ENCODE peak calls at places on chromosomes 12 and 14, in six cellular contexts. One of them, this sample, is unnamed.

GRCh38 chr14:98959410-98959809 is 312.6 kb downstream of the BCL11B start:
- DNase-seq in HT1080: no peak
- DNase-seq in kidney: no peak
- DNase-seq in GM04504: no peak
- DNase-seq in heart left ventricle: no peak
- DNase-seq in iris pigment epithelial cell: no peak
- DNase-seq in this sample: no peak

GRCh38 chr12:69052613-69053408 is 119.8 kb upstream of the CPM start:
- DNase-seq in HT1080: peak
- DNase-seq in iris pigment epithelial cell: peak
- DNase-seq in GM04504: peak
- DNase-seq in kidney: no peak
- DNase-seq in heart left ventricle: no peak
- DNase-seq in this sample: no peak

GRCh38 chr12:29212682-29213397 is 63.8 kb downstream of the FAR2 start:
- DNase-seq in kidney: no peak
- DNase-seq in heart left ventricle: no peak
- DNase-seq in HT1080: no peak
- DNase-seq in iris pigment epithelial cell: no peak
- DNase-seq in GM04504: no peak
- DNase-seq in this sample: no peak

GRCh38 chr12:58176296-58176869 is 235.0 kb downstream of the ATP23 start:
- DNase-seq in heart left ventricle: peak
- DNase-seq in GM04504: peak
- DNase-seq in kidney: no peak
- DNase-seq in iris pigment epithelial cell: peak
- DNase-seq in HT1080: peak
- DNase-seq in this sample: no peak

GRCh38 chr14:100350283-100350926 is 27.3 kb downstream of the SLC25A47 start:
- DNase-seq in kidney: no peak
- DNase-seq in HT1080: no peak
- DNase-seq in iris pigment epithelial cell: no peak
- DNase-seq in heart left ventricle: no peak
- DNase-seq in GM04504: no peak
- DNase-seq in this sample: no peak

GRCh38 chr14:75018684-75019083 is 16.0 kb downstream of the EIF2B2 start:
- DNase-seq in HT1080: no peak
- DNase-seq in iris pigment epithelial cell: no peak
- DNase-seq in kidney: no peak
- DNase-seq in GM04504: no peak
- DNase-seq in heart left ventricle: no peak
- DNase-seq in this sample: no peak

GRCh38 chr12:113231275-113232231 is 10.3 kb downstream of the TPCN1 start:
- DNase-seq in GM04504: no peak
- DNase-seq in kidney: peak
- DNase-seq in heart left ventricle: no peak
- DNase-seq in HT1080: peak
- DNase-seq in iris pigment epithelial cell: peak
- DNase-seq in this sample: no peak

GRCh38 chr12:47408171-47408871 is 297.5 kb downstream of the RPAP3 start:
- DNase-seq in HT1080: peak
- DNase-seq in iris pigment epithelial cell: no peak
- DNase-seq in heart left ventricle: no peak
- DNase-seq in GM04504: no peak
- DNase-seq in kidney: no peak
- DNase-seq in this sample: peak

GRCh38 chr12:56010112-56010570 is 10.7 kb upstream of the IKZF4 start:
- DNase-seq in kidney: no peak
- DNase-seq in heart left ventricle: no peak
- DNase-seq in GM04504: no peak
- DNase-seq in HT1080: no peak
- DNase-seq in iris pigment epithelial cell: no peak
- DNase-seq in this sample: no peak

GRCh38 chr14:99225804-99226203 is 46.2 kb downstream of the BCL11B start:
- DNase-seq in heart left ventricle: no peak
- DNase-seq in iris pigment epithelial cell: no peak
- DNase-seq in kidney: no peak
- DNase-seq in GM04504: no peak
- DNase-seq in HT1080: no peak
- DNase-seq in this sample: no peak

GRCh38 chr12:46915082-46915481 is 89.3 kb upstream of the SLC38A4 start:
- DNase-seq in HT1080: peak
- DNase-seq in kidney: no peak
- DNase-seq in iris pigment epithelial cell: peak
- DNase-seq in GM04504: peak
- DNase-seq in heart left ventricle: no peak
- DNase-seq in this sample: no peak

GRCh38 chr14:81132492-81132891 is 88.3 kb downstream of the GTF2A1 start:
- DNase-seq in HT1080: no peak
- DNase-seq in kidney: no peak
- DNase-seq in iris pigment epithelial cell: no peak
- DNase-seq in heart left ventricle: no peak
- DNase-seq in GM04504: no peak
- DNase-seq in this sample: no peak

GRCh38 chr12:2813573-2814185 is 1.2 kb downstream of the ITFG2 start:
- DNase-seq in GM04504: peak
- DNase-seq in kidney: no peak
- DNase-seq in HT1080: peak
- DNase-seq in heart left ventricle: peak
- DNase-seq in iris pigment epithelial cell: peak
- DNase-seq in this sample: peak

GRCh38 chr12:109533487-109533740 is 39.9 kb downstream of the MMAB start:
- DNase-seq in GM04504: no peak
- DNase-seq in HT1080: no peak
- DNase-seq in iris pigment epithelial cell: no peak
- DNase-seq in kidney: peak
- DNase-seq in heart left ventricle: no peak
- DNase-seq in this sample: no peak

GRCh38 chr12:132222096-132222807 is 78.0 kb downstream of the NOC4L start:
- DNase-seq in heart left ventricle: no peak
- DNase-seq in GM04504: peak
- DNase-seq in iris pigment epithelial cell: peak
- DNase-seq in HT1080: no peak
- DNase-seq in kidney: peak
- DNase-seq in this sample: no peak

GRCh38 chr12:76080729-76081415 is 3.6 kb downstream of the NAP1L1 start:
- DNase-seq in iris pigment epithelial cell: no peak
- DNase-seq in GM04504: no peak
- DNase-seq in HT1080: peak
- DNase-seq in kidney: no peak
- DNase-seq in heart left ventricle: no peak
- DNase-seq in this sample: no peak

GRCh38 chr12:41058266-41058665 is 129.9 kb upstream of the PDZRN4 start:
- DNase-seq in heart left ventricle: no peak
- DNase-seq in HT1080: no peak
- DNase-seq in GM04504: no peak
- DNase-seq in kidney: no peak
- DNase-seq in iris pigment epithelial cell: no peak
- DNase-seq in this sample: no peak

GRCh38 chr12:114817491-114818440 is 133.8 kb upstream of the TBX3 start:
- DNase-seq in GM04504: no peak
- DNase-seq in kidney: no peak
- DNase-seq in HT1080: no peak
- DNase-seq in heart left ventricle: no peak
- DNase-seq in iris pigment epithelial cell: no peak
- DNase-seq in this sample: no peak

GRCh38 chr12:50778663-50779590 is 15.0 kb downstream of the ATF1 start:
- DNase-seq in kidney: no peak
- DNase-seq in GM04504: no peak
- DNase-seq in iris pigment epithelial cell: no peak
- DNase-seq in heart left ventricle: no peak
- DNase-seq in HT1080: no peak
- DNase-seq in this sample: no peak

GRCh38 chr12:56488041-56488955 is at the start of gene GLS2:
- DNase-seq in kidney: peak
- DNase-seq in HT1080: no peak
- DNase-seq in heart left ventricle: peak
- DNase-seq in iris pigment epithelial cell: peak
- DNase-seq in GM04504: peak
- DNase-seq in this sample: peak

GRCh38 chr12:2739832-2740641 is 54.7 kb upstream of the FKBP4 start:
- DNase-seq in heart left ventricle: no peak
- DNase-seq in kidney: no peak
- DNase-seq in GM04504: peak
- DNase-seq in HT1080: peak
- DNase-seq in iris pigment epithelial cell: peak
- DNase-seq in this sample: no peak